ENCODE peak calls at places on chromosome 22, in ten cellular contexts. O is NCI-H2081, U is SIG-M5, Z is occipital lobe, Y is C1 segment of cervical spinal cord, W is natural killer cell, Q is IMR-90, F is foreskin fibroblast, A is germinal center, S is EL. D is an unnamed sample.

GRCh38 chr22:50600967-50601668 is 525 bp downstream of the MAPK8IP2 start:
- DNase-seq in U (no peak), W (no peak), A (no peak), F (no peak), S (no peak), Y (no peak), Q (no peak), Z (no peak), O (no peak), D (no peak)

GRCh38 chr22:42857845-42858481 is 890 bp upstream of the ARFGAP3 start:
- DNase-seq in O (no peak), Y (no peak), W (no peak), F (no peak), S (no peak), U (no peak), A (no peak), Z (no peak), Q (no peak), D (no peak)

GRCh38 chr22:44451016-44451415 is 47.0 kb downstream of the RTL6 start:
- DNase-seq in F (no peak), Y (no peak), Q (no peak), O (no peak), U (no peak), Z (no peak), W (no peak), S (no peak), A (no peak), D (no peak)

GRCh38 chr22:32723632-32724031 is 77.9 kb upstream of the TIMP3 start:
- DNase-seq in O (no peak), A (peak; percentile 24), Z (no peak), Q (peak; percentile 96), W (no peak), Y (peak; percentile 12), F (peak; percentile 93), S (peak; percentile 90), U (peak; percentile 79), D (peak; percentile 27)

GRCh38 chr22:35611891-35612576 is 5.1 kb downstream of the MB start:
- DNase-seq in O (no peak), F (no peak), S (no peak), U (no peak), W (no peak), Y (no peak), Q (no peak), Z (no peak), A (peak; percentile 32), D (peak; percentile 60)

GRCh38 chr22:23452231-23453010 is 127.7 kb downstream of the IGLL1 start:
- DNase-seq in W (no peak), S (no peak), U (no peak), A (no peak), O (no peak), Z (no peak), Y (no peak), F (no peak), Q (no peak), D (no peak)

GRCh38 chr22:24451162-24451561 is 23.8 kb downstream of the ADORA2A start:
- DNase-seq in S (no peak), O (no peak), A (no peak), U (no peak), Z (no peak), W (no peak), Q (no peak), Y (no peak), F (no peak), D (no peak)

GRCh38 chr22:46001426-46002106 is 24.6 kb upstream of the WNT7B start:
- DNase-seq in Y (no peak), U (no peak), O (peak; percentile 91), Q (no peak), W (no peak), S (no peak), A (no peak), Z (no peak), F (no peak), D (no peak)

GRCh38 chr22:19800306-19800705 is 39.7 kb downstream of the TBX1 start:
- DNase-seq in U (no peak), F (no peak), Z (no peak), A (no peak), O (no peak), W (no peak), S (no peak), Q (no peak), Y (no peak), D (no peak)

GRCh38 chr22:17948101-17948500 is 76.3 kb downstream of the MICAL3 start:
- DNase-seq in Z (no peak), U (no peak), Y (no peak), W (no peak), Q (no peak), A (no peak), F (no peak), O (no peak), S (no peak), D (no peak)

GRCh38 chr22:39205344-39206021 is 39.3 kb downstream of the PDGFB start:
- DNase-seq in A (no peak), Q (peak; percentile 78), O (no peak), S (peak; percentile 84), Z (no peak), F (peak; percentile 86), U (no peak), Y (no peak), W (peak; percentile 63), D (no peak)

GRCh38 chr22:19607198-19608113 is 83.2 kb upstream of the CLDN5 start:
- DNase-seq in O (peak; percentile 93), S (no peak), Y (no peak), U (no peak), A (peak; percentile 47), F (no peak), Q (peak; percentile 8), W (no peak), Z (no peak), D (peak; percentile 26)

GRCh38 chr22:31122532-31123291 is at the start of gene INPP5J:
- DNase-seq in O (peak; percentile 28), F (peak; percentile 60), Z (peak; percentile 59), Q (peak; percentile 50), W (no peak), S (peak; percentile 76), U (no peak), Y (no peak), A (no peak), D (no peak)

GRCh38 chr22:27300661-27301285 is 500.8 kb downstream of the MN1 start:
- DNase-seq in W (no peak), U (no peak), O (no peak), Q (no peak), S (no peak), F (no peak), Z (no peak), Y (no peak), A (no peak), D (no peak)

GRCh38 chr22:25027959-25028840 is 75.7 kb downstream of the KIAA1671 start:
- DNase-seq in F (no peak), O (no peak), Z (no peak), W (no peak), Y (no peak), A (no peak), S (peak; percentile 11), U (no peak), Q (no peak), D (no peak)

GRCh38 chr22:19622061-19622441 is 92.3 kb upstream of the SEPTIN5 start:
- DNase-seq in F (no peak), W (no peak), O (no peak), Z (no peak), A (peak; percentile 76), U (no peak), S (no peak), Q (no peak), Y (no peak), D (peak; percentile 82)

GRCh38 chr22:45584121-45584570 is 81.5 kb downstream of the FBLN1 start:
- DNase-seq in U (peak; percentile 75), Z (peak; percentile 9), O (no peak), Q (peak; percentile 72), Y (no peak), A (no peak), S (peak; percentile 62), F (peak; percentile 76), W (no peak), D (peak; percentile 27)

GRCh38 chr22:20658433-20659222 is 115.3 kb upstream of the SERPIND1 start:
- DNase-seq in Q (no peak), W (no peak), U (no peak), Z (no peak), F (no peak), O (no peak), Y (no peak), S (no peak), A (no peak), D (no peak)

GRCh38 chr22:24429411-24430365 is 2.3 kb downstream of the ADORA2A start:
- DNase-seq in U (no peak), Y (no peak), F (peak; percentile 60), S (peak; percentile 43), Z (no peak), Q (peak; percentile 22), W (no peak), A (no peak), O (no peak), D (peak; percentile 86)

GRCh38 chr22:43515411-43515810 is 103.6 kb downstream of the MPPED1 start:
- DNase-seq in Z (no peak), O (no peak), Q (no peak), F (no peak), A (no peak), Y (no peak), U (no peak), S (no peak), W (no peak), D (no peak)

GRCh38 chr22:29706991-29707390 is 12.8 kb upstream of the CABP7 start:
- DNase-seq in U (no peak), Z (no peak), F (no peak), Q (no peak), W (no peak), S (no peak), A (no peak), Y (no peak), O (peak; percentile 68), D (no peak)

GRCh38 chr22:25847451-25847850 is 105.5 kb downstream of the MYO18B start:
- DNase-seq in S (no peak), F (no peak), A (no peak), O (no peak), Y (no peak), Q (no peak), Z (no peak), W (no peak), U (no peak), D (no peak)

GRCh38 chr22:42074153-42074750 is at the start of gene PHETA2:
- DNase-seq in Z (no peak), F (peak; percentile 67), O (no peak), S (peak; percentile 50), W (peak; percentile 51), A (peak; percentile 64), Y (no peak), Q (peak; percentile 25), U (no peak), D (no peak)

GRCh38 chr22:35154937-35155387 is 89.0 kb downstream of the ISX start:
- DNase-seq in Y (no peak), F (peak; percentile 67), Q (peak; percentile 35), S (peak; percentile 57), O (peak; percentile 2), U (no peak), Z (no peak), A (peak; percentile 35), W (no peak), D (peak; percentile 36)

GRCh38 chr22:42086051-42086450 is 4.5 kb downstream of the NDUFA6 start:
- DNase-seq in U (no peak), Y (no peak), W (no peak), Q (no peak), Z (no peak), A (no peak), S (no peak), O (no peak), F (no peak), D (no peak)

GRCh38 chr22:26762503-26763170 is 105.2 kb downstream of the MIAT start:
- DNase-seq in S (peak; percentile 10), Z (no peak), O (no peak), W (no peak), F (no peak), Q (no peak), U (no peak), A (no peak), Y (no peak), D (no peak)

GRCh38 chr22:39253427-39254070 is 8.8 kb upstream of the PDGFB start:
- DNase-seq in Q (peak; percentile 89), Y (no peak), O (no peak), A (no peak), W (no peak), Z (peak; percentile 71), U (no peak), S (peak; percentile 80), F (peak; percentile 84), D (no peak)

GRCh38 chr22:30947821-30948454 is 20.6 kb downstream of the MORC2 start:
- DNase-seq in S (peak; percentile 34), U (no peak), Z (no peak), Y (no peak), A (no peak), O (no peak), Q (peak; percentile 70), F (peak; percentile 73), W (no peak), D (peak; percentile 44)

D was measured in OCI-LY7.